ENCODE peak calls at places on chromosomes 7 and 10, in four cellular contexts. B, E, G and H are unnamed samples.

GRCh38 chr7:134891262-134892001 is 94.9 kb upstream of the AGBL3 start:
- DNase-seq in E (peak; percentile 88), G (peak; percentile 94), B (no peak), H (no peak)

GRCh38 chr10:10196701-10197100 is 821.0 kb upstream of the CELF2 start:
- DNase-seq in E (no peak), G (no peak), B (no peak), H (no peak)

GRCh38 chr10:72096115-72097000 is 8.0 kb upstream of the SPOCK2 start:
- DNase-seq in E (no peak), G (no peak), B (no peak), H (no peak)

GRCh38 chr10:133411523-133412380 is 12.7 kb downstream of the SPRN start:
- DNase-seq in E (no peak), B (no peak), G (no peak), H (no peak)

GRCh38 chr7:116876664-116877442 is 14.5 kb downstream of the CAPZA2 start:
- DNase-seq in E (peak; percentile 14), B (no peak), G (no peak), H (no peak)

GRCh38 chr10:33098966-33099663 is 141.1 kb upstream of the ITGB1 start:
- DNase-seq in G (no peak), E (no peak), B (no peak), H (no peak)

GRCh38 chr10:94235470-94235869 is 127.3 kb downstream of the NOC3L start:
- DNase-seq in E (no peak), B (no peak), G (no peak), H (no peak)

GRCh38 chr7:142603870-142604448 is 145.3 kb upstream of the PRSS1 start:
- DNase-seq in B (no peak), E (peak; percentile 81), G (no peak), H (peak; percentile 40)

GRCh38 chr10:113027574-113028392 is 77.7 kb downstream of the TCF7L2 start:
- DNase-seq in E (no peak), G (peak; percentile 33), B (no peak), H (no peak)

GRCh38 chr10:120732643-120733313 is 118.4 kb upstream of the WDR11 start:
- DNase-seq in E (no peak), G (no peak), B (no peak), H (no peak)

GRCh38 chr10:34079702-34080484 is 735.2 kb downstream of the PARD3 start:
- DNase-seq in G (no peak), E (no peak), B (no peak), H (no peak)

GRCh38 chr10:86372119-86372784 is 5.7 kb upstream of the GRID1 start:
- DNase-seq in E (no peak), B (no peak), G (peak; percentile 42), H (no peak)

GRCh38 chr10:102710604-102711003 is 3.6 kb downstream of the ARL3 start:
- DNase-seq in E (no peak), B (no peak), G (no peak), H (no peak)

GRCh38 chr10:81541517-81541916 is 333.5 kb upstream of the NRG3 start:
- DNase-seq in B (no peak), G (no peak), E (no peak), H (no peak)

GRCh38 chr7:48250441-48250951 is 79.2 kb downstream of the ABCA13 start:
- DNase-seq in B (no peak), G (no peak), E (no peak), H (no peak)

GRCh38 chr7:32564542-32564941 is 69.3 kb downstream of the AVL9 start:
- DNase-seq in E (no peak), B (no peak), G (no peak), H (no peak)

GRCh38 chr10:103367782-103368518 is at the start of gene TAF5:
- DNase-seq in E (peak; percentile 91), G (peak; percentile 94), B (peak; percentile 64), H (peak; percentile 90)

GRCh38 chr10:3852147-3852904 is 67.3 kb upstream of the KLF6 start:
- DNase-seq in B (no peak), G (peak; percentile 93), E (no peak), H (peak; percentile 49)

GRCh38 chr7:36673703-36674102 is 50.6 kb downstream of the AOAH start:
- DNase-seq in B (no peak), G (no peak), E (no peak), H (no peak)

GRCh38 chr10:22319559-22320558 is 1.0 kb upstream of the BMI1 start:
- DNase-seq in G (no peak), E (no peak), B (no peak), H (no peak)

GRCh38 chr7:113217314-113217713 is 99.0 kb upstream of the SMIM30 start:
- DNase-seq in E (no peak), G (no peak), B (no peak), H (no peak)

GRCh38 chr7:73340514-73340913 is 12.6 kb downstream of the FKBP6 start:
- DNase-seq in G (no peak), B (no peak), E (no peak), H (no peak)

GRCh38 chr7:150341263-150342118 is at the start of gene RARRES2:
- DNase-seq in E (peak; percentile 85), B (no peak), G (peak; percentile 93), H (no peak)

GRCh38 chr10:124328514-124329220 is 90.1 kb downstream of the OAT start:
- DNase-seq in E (no peak), G (peak; percentile 26), B (no peak), H (no peak)

GRCh38 chr10:58577394-58577793 is 64.7 kb downstream of the BICC1 start:
- DNase-seq in E (no peak), B (no peak), G (no peak), H (no peak)

GRCh38 chr10:1123198-1123597 is 67.0 kb downstream of the WDR37 start:
- DNase-seq in G (no peak), B (no peak), E (no peak), H (no peak)

GRCh38 chr10:78956391-78956790 is 112.4 kb upstream of the ZMIZ1 start:
- DNase-seq in E (no peak), G (no peak), B (no peak), H (no peak)

GRCh38 chr7:149562602-149563001 is 65.0 kb upstream of the ZNF746 start:
- DNase-seq in B (no peak), E (no peak), G (no peak), H (no peak)

GRCh38 chr7:22932896-22933295 is 81.0 kb downstream of the HYCC1 start:
- DNase-seq in E (no peak), B (no peak), G (no peak), H (no peak)

GRCh38 chr10:94760586-94761178 is 1.8 kb upstream of the CYP2C19 start:
- DNase-seq in E (no peak), B (no peak), G (no peak), H (no peak)

GRCh38 chr7:105920766-105921165 is 42.3 kb upstream of the CDHR3 start:
- DNase-seq in B (no peak), G (no peak), E (no peak), H (no peak)

GRCh38 chr10:12708921-12709320 is 292.6 kb downstream of the CCDC3 start:
- DNase-seq in G (peak; percentile 74), B (no peak), E (no peak), H (no peak)

GRCh38 chr7:106039486-106040060 is 72.5 kb downstream of the SYPL1 start:
- DNase-seq in B (no peak), G (peak; percentile 88), E (no peak), H (no peak)

GRCh38 chr7:97006146-97006950 is 995 bp downstream of the DLX6 start:
- DNase-seq in E (peak; percentile 93), G (no peak), B (no peak), H (no peak)

GRCh38 chr10:8044908-8045727 is 9.4 kb upstream of the GATA3 start:
- DNase-seq in E (peak; percentile 87), B (no peak), G (peak; percentile 24), H (no peak)

GRCh38 chr7:45631569-45631968 is 57.4 kb downstream of the ADCY1 start:
- DNase-seq in B (no peak), G (no peak), E (no peak), H (no peak)

GRCh38 chr7:1678571-1679325 is 8.7 kb downstream of the ELFN1 start:
- DNase-seq in E (peak; percentile 30), G (peak; percentile 45), B (no peak), H (no peak)

GRCh38 chr7:46848944-46849343 is 733.0 kb downstream of the TNS3 start:
- DNase-seq in G (no peak), E (no peak), B (no peak), H (no peak)

GRCh38 chr10:19412531-19412930 is 363.9 kb downstream of the MALRD1 start:
- DNase-seq in E (peak; percentile 19), B (no peak), G (no peak), H (no peak)